ENCODE peak calls at places on chromosomes 3 and 15, in nine cellular contexts. X, P, T, I, N, Z, E, H and S are unnamed samples.
A peak's percentile ranks its signal among the peaks of the same experiment; 100 is the strongest.

GRCh38 chr3:123076496-123077418 is 9.9 kb downstream of the PDIA5 start:
- ATAC-seq in Z (peak; percentile 31), X (no peak), H (peak; percentile 50), T (no peak), P (peak; percentile 43), N (no peak), E (peak; percentile 80), I (no peak), S (peak; percentile 62)

GRCh38 chr15:58459562-58459961 is 27.8 kb downstream of the LIPC start:
- ATAC-seq in H (peak; percentile 13), I (no peak), E (peak; percentile 4), X (no peak), Z (peak; percentile 53), N (no peak), P (peak; percentile 82), T (no peak), S (peak; percentile 73)

GRCh38 chr3:108126348-108126747 is 35.5 kb upstream of the CD47 start:
- ATAC-seq in X (no peak), H (no peak), N (no peak), P (no peak), Z (no peak), E (no peak), T (no peak), I (no peak), S (no peak)

GRCh38 chr15:81197688-81198281 is 1.1 kb downstream of the IL16 start:
- ATAC-seq in I (no peak), H (no peak), X (no peak), P (no peak), Z (no peak), T (no peak), E (no peak), N (no peak), S (no peak)

GRCh38 chr3:151219056-151219455 is 16.0 kb upstream of the GPR171 start:
- ATAC-seq in P (no peak), I (no peak), X (peak; percentile 91), N (peak; percentile 87), H (peak; percentile 47), Z (no peak), T (peak; percentile 70), E (peak; percentile 48), S (no peak)

GRCh38 chr15:83983634-83984458 is 251.7 kb upstream of the GOLGA6L4 start:
- ATAC-seq in N (no peak), T (no peak), Z (no peak), H (no peak), X (no peak), I (no peak), E (no peak), P (no peak), S (no peak)

GRCh38 chr3:23659274-23659673 is 146.5 kb upstream of the UBE2E1 start:
- ATAC-seq in I (no peak), P (no peak), E (peak; percentile 23), X (no peak), T (no peak), H (no peak), N (no peak), Z (peak; percentile 46), S (no peak)

GRCh38 chr3:15683253-15683652 is 81.7 kb downstream of the BTD start:
- ATAC-seq in H (no peak), P (no peak), T (no peak), X (no peak), Z (no peak), N (no peak), I (no peak), E (no peak), S (no peak)

DNA sequence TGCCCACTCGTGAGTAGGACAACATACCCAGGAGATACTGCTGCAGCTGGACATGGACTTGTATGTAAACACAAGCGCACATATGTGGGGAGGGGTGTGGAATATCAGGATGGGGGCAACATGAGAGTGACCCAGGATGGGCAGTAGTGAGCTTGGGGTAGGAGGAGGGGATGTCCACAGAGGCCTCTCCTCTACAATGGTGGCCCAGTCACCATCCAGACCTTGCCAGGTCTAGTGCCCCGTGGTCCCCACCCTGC is 266 bp upstream of the ZBTB47 start:
- ATAC-seq in H (peak; percentile 1), Z (peak; percentile 0), P (no peak), T (peak; percentile 17), X (peak; percentile 8), I (no peak), E (no peak), N (peak; percentile 2), S (no peak)
- H3K4me3 ChIP-seq in H (peak overlapping the region; percentile 78), Z (peak overlapping the region; percentile 87), P (peak overlapping the region; percentile 95), T (peak overlapping the region; percentile 49), X (peak overlapping the region; percentile 78), I (no peak overlapping the region), E (peak overlapping the region; percentile 64), N (peak overlapping the region; percentile 70), S (peak overlapping the region; percentile 95)

GRCh38 chr3:129199366-129199765 is 15.7 kb upstream of the CNBP start:
- ATAC-seq in H (no peak), I (no peak), N (no peak), T (no peak), Z (no peak), P (no peak), E (peak; percentile 25), X (no peak), S (no peak)

GRCh38 chr3:129196601-129197000 is 12.9 kb upstream of the CNBP start:
- ATAC-seq in I (no peak), Z (no peak), P (no peak), T (no peak), H (no peak), N (no peak), X (no peak), E (no peak), S (no peak)

GRCh38 chr3:129197341-129197740 is 13.6 kb upstream of the CNBP start:
- ATAC-seq in Z (no peak), P (no peak), E (peak; percentile 8), X (no peak), I (no peak), H (no peak), T (no peak), N (no peak), S (no peak)

GRCh38 chr3:129195731-129196256 is 12.1 kb upstream of the CNBP start:
- ATAC-seq in H (peak; percentile 92), Z (peak; percentile 85), X (peak; percentile 95), T (peak; percentile 93), N (peak; percentile 98), I (no peak), P (peak; percentile 97), E (peak; percentile 92), S (peak; percentile 95)
- H3K4me3 ChIP-seq in H (no peak overlapping the region), Z (no peak overlapping the region), X (peak overlapping the region; percentile 28), T (no peak overlapping the region), N (peak overlapping the region; percentile 41), I (no peak overlapping the region), P (no peak overlapping the region), E (no peak overlapping the region), S (peak overlapping the region; percentile 15)

GRCh38 chr3:141360888-141361598 is 7.3 kb upstream of the ZBTB38 start:
- ATAC-seq in I (peak; percentile 65), Z (peak; percentile 95), P (peak; percentile 72), H (peak; percentile 96), X (peak; percentile 73), E (peak; percentile 98), T (peak; percentile 88), N (peak; percentile 88), S (peak; percentile 71)
- H3K4me3 ChIP-seq in I (peak overlapping the region; percentile 66), Z (peak overlapping the region; percentile 12), P (peak overlapping the region; percentile 33), H (no peak overlapping the region), X (peak overlapping the region; percentile 44), E (no peak overlapping the region), T (no peak overlapping the region), N (peak overlapping the region; percentile 15), S (peak overlapping the region; percentile 27)

DNA sequence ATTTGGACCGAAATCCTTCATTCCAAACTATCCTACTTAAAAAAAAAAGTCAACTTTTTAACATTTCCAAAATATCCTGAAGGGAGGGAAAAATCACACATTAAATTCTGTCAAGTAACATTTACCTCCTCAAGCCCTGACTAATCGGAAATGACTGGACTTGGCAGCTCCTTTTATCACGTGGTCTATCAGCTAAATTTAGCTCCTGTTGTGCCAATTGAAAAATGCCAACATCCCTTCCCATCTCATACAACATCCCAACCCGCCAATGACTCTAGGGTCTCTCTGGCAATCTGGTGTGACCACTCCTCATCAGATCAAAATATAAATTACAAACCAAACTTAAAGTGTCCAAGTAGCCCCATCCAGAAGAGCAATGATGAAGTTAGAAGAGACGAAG is 297.8 kb downstream of the FHIT start:
- ATAC-seq in N (no peak), H (no peak), Z (no peak), E (no peak), T (no peak), I (no peak), P (no peak), X (no peak), S (no peak)
- H3K4me3 ChIP-seq in N (no peak overlapping the region), H (no peak overlapping the region), Z (no peak overlapping the region), E (no peak overlapping the region), T (no peak overlapping the region), I (no peak overlapping the region), P (no peak overlapping the region), X (no peak overlapping the region), S (no peak overlapping the region)

GRCh38 chr3:49780080-49780967 is 6.0 kb downstream of the IP6K1 start:
- ATAC-seq in P (no peak), H (peak; percentile 77), I (no peak), E (no peak), T (no peak), X (no peak), Z (peak; percentile 43), N (peak; percentile 30), S (no peak)
- H3K4me3 ChIP-seq in P (no peak overlapping the region), H (no peak overlapping the region), I (peak overlapping the region; percentile 3), E (no peak overlapping the region), T (no peak overlapping the region), X (no peak overlapping the region), Z (no peak overlapping the region), N (no peak overlapping the region), S (no peak overlapping the region)

GRCh38 chr3:184380627-184381260 is 890 bp downstream of the CHRD start:
- ATAC-seq in T (peak; percentile 29), X (no peak), H (peak; percentile 3), P (no peak), I (no peak), Z (no peak), N (peak; percentile 27), E (no peak), S (peak; percentile 22)
- H3K4me3 ChIP-seq in T (peak overlapping the region; percentile 33), X (peak overlapping the region; percentile 72), H (peak overlapping the region; percentile 31), P (peak overlapping the region; percentile 64), I (no peak overlapping the region), Z (peak overlapping the region; percentile 48), N (peak overlapping the region; percentile 38), E (peak overlapping the region; percentile 70), S (peak overlapping the region; percentile 44)

DNA sequence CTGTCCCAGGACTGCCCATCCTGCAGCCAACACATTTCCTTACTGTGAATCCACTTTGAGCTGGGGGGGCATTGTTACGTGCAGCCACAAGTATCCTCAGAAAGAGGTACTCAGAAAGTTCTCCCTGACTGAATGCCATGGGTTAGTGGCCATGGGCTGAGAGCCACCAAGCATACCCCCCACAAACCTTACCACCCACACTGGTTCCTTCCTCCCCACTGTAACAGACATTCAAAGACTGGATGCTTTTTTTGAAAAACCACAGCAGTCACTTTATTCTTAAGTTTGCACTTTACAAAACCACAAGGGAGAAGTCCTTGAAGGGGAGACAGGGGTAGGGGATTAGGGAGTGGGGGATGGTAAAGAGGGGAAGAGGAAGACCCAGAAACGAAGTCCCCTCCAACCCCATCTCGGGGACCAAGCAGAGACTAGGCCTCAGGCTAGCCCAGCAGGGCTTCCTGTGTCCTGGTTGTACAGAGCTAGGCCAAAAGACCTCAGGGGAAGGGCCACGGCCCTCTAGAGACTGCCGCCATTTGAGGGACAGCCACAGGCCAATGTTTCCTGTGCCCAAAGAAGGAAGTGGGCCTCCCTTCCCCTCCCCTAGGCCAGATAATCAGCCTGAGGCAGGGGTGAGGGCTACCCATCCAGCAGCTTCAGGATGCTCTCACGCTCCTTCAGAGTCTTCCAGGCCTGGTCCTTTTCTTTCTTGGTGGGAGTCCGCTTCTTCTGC is 10.1 kb upstream of the CAMK1 start:
- ATAC-seq in H (peak; percentile 55), T (peak; percentile 19), E (peak; percentile 41), X (no peak), N (no peak), Z (peak; percentile 70), P (peak; percentile 15), I (peak; percentile 59), S (peak; percentile 30)
- H3K4me3 ChIP-seq in H (no peak overlapping the region), T (no peak overlapping the region), E (no peak overlapping the region), X (no peak overlapping the region), N (no peak overlapping the region), Z (no peak overlapping the region), P (no peak overlapping the region), I (peak overlapping the region; percentile 15), S (no peak overlapping the region)